ENCODE peak calls at places on chromosome 6, in eight cellular contexts. Y, N, C, B, K, W, R and L are unnamed samples. For H3K4me1, the result is how much of the 10 kb centered on the place peaks cover.

GRCh38 chr6:25320459-25320858 is 41.3 kb downstream of the CARMIL1 start:
- DNase-seq in C (no peak), B (no peak), K (no peak), N (no peak), R (peak), W (no peak), Y (no peak), L (no peak)

GRCh38 chr6:15327271-15327670 is 81.4 kb downstream of the JARID2 start:
- DNase-seq in C (no peak), Y (no peak), R (peak), K (no peak), B (no peak), W (no peak), N (no peak), L (no peak)

GRCh38 chr6:122620902-122621301 is 10.7 kb downstream of the PKIB start:
- DNase-seq in C (no peak), B (no peak), K (no peak), N (no peak), Y (no peak), R (no peak), W (no peak), L (no peak)

GRCh38 chr6:90080876-90081464 is 186.7 kb downstream of the GJA10 start:
- DNase-seq in C (no peak), W (no peak), B (no peak), K (no peak), Y (no peak), N (no peak), R (no peak), L (no peak)

GRCh38 chr6:9139762-9140161 is 704.4 kb upstream of the SLC35B3 start:
- DNase-seq in B (no peak), Y (no peak), W (no peak), N (no peak), K (no peak), C (no peak), R (no peak), L (no peak)

GRCh38 chr6:151681426-151682059 is 125.9 kb upstream of the ESR1 start:
- DNase-seq in Y (peak), N (no peak), B (no peak), R (no peak), K (peak), W (peak), C (no peak), L (no peak)

GRCh38 chr6:52664185-52664990 is 6.5 kb upstream of the TMEM14A start:
- DNase-seq in C (peak), B (peak), Y (peak), K (peak), R (peak), N (peak), W (peak), L (peak)

GRCh38 chr6:154258064-154258757 is 98.4 kb downstream of the IPCEF1 start:
- DNase-seq in N (no peak), B (no peak), C (no peak), R (no peak), Y (no peak), W (no peak), K (no peak), L (no peak)

GRCh38 chr6:51613558-51613957 is 473.9 kb downstream of the PKHD1 start:
- DNase-seq in B (no peak), N (no peak), K (no peak), Y (no peak), R (no peak), W (no peak), C (no peak), L (no peak)

GRCh38 chr6:109807881-109808280 is 116.8 kb downstream of the FIG4 start:
- DNase-seq in W (no peak), Y (no peak), B (no peak), C (no peak), N (no peak), R (no peak), K (no peak), L (no peak)

GRCh38 chr6:159117541-159117940 is 51.7 kb upstream of the FNDC1 start:
- DNase-seq in C (no peak), N (no peak), R (no peak), Y (no peak), K (no peak), W (no peak), B (no peak), L (no peak)

GRCh38 chr6:17907467-17908229 is 79.8 kb downstream of the KIF13A start:
- DNase-seq in B (no peak), K (peak), N (peak), W (peak), Y (peak), R (no peak), C (peak), L (peak)
- TF ChIP-seq CTCF in B (no peak), K (no peak), N (no peak), W (no peak), Y (no peak), R (no peak), C (no peak), L (no peak)

DNA sequence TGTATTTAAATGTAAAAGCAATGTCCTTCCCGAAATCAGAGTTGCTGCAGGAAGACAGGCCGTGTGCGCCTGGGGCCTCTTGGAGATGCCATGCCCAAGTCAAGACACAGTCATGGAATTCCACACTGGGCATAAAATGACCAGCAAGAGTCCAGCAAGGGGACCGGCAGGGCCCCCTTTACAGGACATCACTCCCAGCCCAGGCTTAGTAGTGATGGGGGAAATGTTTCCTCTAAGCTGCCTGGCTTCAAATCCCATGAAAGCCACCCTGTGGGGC is 1.9 kb upstream of the PPP1R3G start:
- DNase-seq in N (no peak), C (no peak), K (no peak), B (no peak), Y (no peak), W (no peak), R (no peak), L (no peak)
- H3K4me3 ChIP-seq in N (no peak), C (no peak), K (no peak), B (no peak), Y (no peak), W (no peak), R (no peak), L (no peak)

GRCh38 chr6:111861321-111861938 is 11.8 kb downstream of the FYN start:
- DNase-seq in K (no peak), W (no peak), B (no peak), R (no peak), C (no peak), N (no peak), Y (no peak), L (no peak)

GRCh38 chr6:111855775-111856174 is 17.5 kb downstream of the FYN start:
- DNase-seq in W (no peak), R (no peak), Y (no peak), B (no peak), C (no peak), K (no peak), N (no peak), L (no peak)

GRCh38 chr6:111858347-111858746 is 14.9 kb downstream of the FYN start:
- DNase-seq in Y (no peak), W (no peak), C (no peak), R (no peak), K (no peak), N (no peak), B (no peak), L (no peak)

GRCh38 chr6:111854683-111855082 is 18.6 kb downstream of the FYN start:
- DNase-seq in W (no peak), R (no peak), Y (no peak), N (no peak), B (no peak), K (no peak), C (no peak), L (no peak)

DNA sequence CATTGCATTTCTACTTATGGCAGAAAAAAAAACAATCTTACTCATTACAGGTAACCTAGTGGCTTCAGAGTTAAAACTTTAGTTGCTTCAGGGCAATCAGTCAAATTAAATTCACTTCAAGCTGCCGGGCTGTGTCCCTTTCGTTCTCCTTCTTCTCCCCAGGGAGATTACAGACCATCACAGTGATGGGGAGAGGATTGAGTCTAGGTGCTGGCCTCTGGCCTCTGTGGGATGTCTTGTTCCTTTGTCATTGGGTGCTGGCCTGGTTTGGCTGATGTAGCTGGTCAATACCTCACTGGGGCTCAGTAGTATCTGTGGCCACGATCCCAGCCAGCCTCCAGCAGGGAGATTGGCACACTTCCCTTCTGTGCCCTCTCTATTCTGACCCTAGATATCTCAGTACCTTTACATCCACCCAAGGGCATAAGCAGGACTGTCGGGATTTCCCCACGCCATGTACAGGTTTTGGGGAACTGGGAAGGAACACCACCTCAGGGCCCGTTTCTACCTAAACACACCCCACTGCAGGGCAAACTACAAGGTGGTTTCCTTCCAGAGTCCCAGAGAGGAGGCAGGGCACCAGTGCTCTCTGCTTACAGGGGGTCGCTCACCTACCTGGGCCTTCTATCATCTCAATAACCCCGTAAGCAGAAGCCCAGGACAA is 15.4 kb downstream of the FYN start:
- DNase-seq in Y (no peak), C (no peak), W (no peak), R (no peak), N (no peak), K (no peak), B (no peak), L (no peak)
- H3K4me1 ChIP-seq in Y (under half), C (under half), W (under half), R (under half), N (under half), K (half or more), B (under half), L (under half)

GRCh38 chr6:32953775-32954174 is 878 bp upstream of the HLA-DMA start:
- DNase-seq in K (no peak), W (no peak), R (no peak), Y (no peak), C (no peak), N (no peak), B (no peak), L (no peak)

GRCh38 chr6:32954983-32955802 is 2.3 kb upstream of the HLA-DMA start:
- DNase-seq in Y (peak), B (no peak), R (peak), K (no peak), N (no peak), W (no peak), C (no peak), L (no peak)

GRCh38 chr6:32954212-32954745 is 1.4 kb upstream of the HLA-DMA start:
- DNase-seq in N (no peak), Y (no peak), R (no peak), K (no peak), C (no peak), B (no peak), W (no peak), L (no peak)

GRCh38 chr6:32950449-32950848 is 2.4 kb downstream of the HLA-DMA start:
- DNase-seq in W (no peak), B (no peak), R (no peak), N (no peak), Y (no peak), C (no peak), K (no peak), L (no peak)

DNA sequence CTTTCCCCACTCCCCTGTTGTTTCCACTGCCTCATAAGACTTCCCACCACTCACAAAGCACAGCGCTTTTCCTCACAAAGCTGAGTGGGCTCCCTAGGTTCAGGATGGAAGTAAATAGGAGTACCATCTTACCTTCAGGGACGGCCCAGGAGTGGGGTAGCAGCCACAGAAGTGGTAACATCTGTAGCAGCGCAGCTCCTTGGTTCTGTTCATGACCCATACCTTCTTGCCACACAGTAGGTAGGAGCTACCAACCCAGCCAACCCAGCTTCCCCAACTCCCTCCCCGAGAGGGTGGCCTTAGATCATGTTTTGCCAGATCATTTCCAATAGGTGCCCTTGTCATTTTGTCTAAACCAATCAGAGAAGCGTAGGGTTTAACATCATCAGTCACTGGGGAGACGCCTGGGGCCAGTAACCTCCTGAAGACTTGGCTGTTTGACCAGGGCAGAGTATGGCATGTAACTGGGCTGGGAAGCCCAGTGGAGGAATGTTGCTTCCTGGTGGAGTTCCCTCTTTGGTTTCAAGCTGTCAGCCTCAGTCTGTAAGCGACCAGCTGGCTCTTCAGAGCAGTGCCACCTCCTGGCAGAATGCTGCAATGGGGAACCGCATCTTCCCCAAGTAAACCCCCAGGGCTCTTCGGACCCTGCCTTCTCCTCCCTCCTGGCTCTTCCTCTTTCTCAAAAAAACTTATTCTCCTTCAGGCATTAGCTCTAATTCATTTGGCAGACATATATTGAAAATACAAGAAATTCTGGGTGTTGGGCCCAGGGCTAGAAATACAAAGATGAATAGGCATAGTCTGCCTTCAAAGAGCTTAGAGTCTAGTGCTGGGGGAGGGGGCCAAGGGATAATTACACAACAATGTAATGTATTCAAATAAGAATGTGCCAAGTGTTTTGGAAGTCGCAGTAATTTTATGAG is at the start of gene HLA-DMA:
- DNase-seq in K (peak), W (peak), Y (peak), B (peak), C (peak), R (peak), N (peak), L (peak)
- TF ChIP-seq CTCF in K (peak), W (peak), Y (peak), B (peak), C (peak), R (peak), N (peak), L (peak)

GRCh38 chr6:107543567-107543966 is 53.6 kb downstream of the SOBP start:
- DNase-seq in Y (no peak), C (no peak), B (no peak), N (no peak), K (no peak), R (no peak), W (no peak), L (no peak)
- H3K4me3 ChIP-seq in Y (no peak), C (no peak), B (no peak), N (no peak), K (no peak), R (no peak), W (no peak), L (no peak)

GRCh38 chr6:135088232-135088760 is 33.7 kb upstream of the HBS1L start:
- DNase-seq in Y (no peak), B (no peak), N (no peak), R (no peak), W (no peak), C (no peak), K (no peak), L (no peak)

GRCh38 chr6:135088818-135089809 is 34.5 kb upstream of the HBS1L start:
- DNase-seq in R (peak), B (no peak), N (no peak), Y (no peak), K (no peak), W (no peak), C (no peak), L (no peak)

GRCh38 chr6:135087803-135088202 is 33.2 kb upstream of the HBS1L start:
- DNase-seq in R (no peak), W (no peak), C (no peak), B (no peak), K (no peak), N (no peak), Y (no peak), L (no peak)

GRCh38 chr6:135090819-135091218 is 36.2 kb upstream of the HBS1L start:
- DNase-seq in W (no peak), R (no peak), N (no peak), C (no peak), Y (no peak), K (no peak), B (no peak), L (no peak)

GRCh38 chr6:135089901-135090300 is 35.3 kb upstream of the HBS1L start:
- DNase-seq in R (no peak), B (no peak), Y (no peak), K (no peak), C (no peak), N (no peak), W (no peak), L (no peak)
- H3K4me1 ChIP-seq in R (under half), B (under half), Y (under half), K (under half), C (under half), N (under half), W (under half), L (under half)